ENCODE peak calls at places on chromosome 9, in ten cellular contexts. H, C, V, L, O, E, D, W, A and Z are unnamed samples.

GRCh38 chr9:13934411-13934810 is 379.5 kb downstream of the NFIB start:
- DNase-seq in H (no peak), C (no peak), V (no peak), L (no peak), O (no peak), E (no peak), D (no peak), W (no peak), A (no peak), Z (no peak)

GRCh38 chr9:138066049-138066448 is 188.5 kb downstream of the CACNA1B start:
- DNase-seq in H (no peak), C (no peak), V (no peak), L (peak; percentile 29), O (no peak), E (no peak), D (no peak), W (no peak), A (no peak), Z (no peak)

GRCh38 chr9:107227696-107228258 is 55.3 kb upstream of the RAD23B start:
- DNase-seq in H (no peak), C (no peak), V (no peak), L (no peak), O (no peak), E (no peak), D (no peak), W (peak; percentile 47), A (no peak), Z (no peak)

GRCh38 chr9:89808076-89808701 is 203.4 kb downstream of the GADD45G start:
- DNase-seq in H (no peak), C (no peak), V (no peak), L (no peak), O (no peak), E (no peak), D (no peak), W (no peak), A (peak; percentile 28), Z (no peak)

GRCh38 chr9:92609142-92609500 is 60.8 kb downstream of the IPPK start:
- DNase-seq in H (peak; percentile 30), C (no peak), V (no peak), L (no peak), O (no peak), E (no peak), D (no peak), W (no peak), A (no peak), Z (no peak)

GRCh38 chr9:119004618-119004990 is 364.6 kb downstream of the BRINP1 start:
- DNase-seq in H (peak; percentile 43), C (peak; percentile 5), V (no peak), L (no peak), O (peak; percentile 66), E (peak; percentile 12), D (no peak), W (peak; percentile 6), A (peak; percentile 40), Z (no peak)

GRCh38 chr9:35071814-35072460 is 488 bp downstream of the VCP start:
- DNase-seq in H (peak; percentile 56), C (peak; percentile 89), V (peak; percentile 85), L (peak; percentile 95), O (peak; percentile 91), E (peak; percentile 85), D (peak; percentile 93), W (peak; percentile 84), A (peak; percentile 79), Z (peak; percentile 90)

GRCh38 chr9:132806723-132807421 is 71.2 kb downstream of the AK8 start:
- DNase-seq in H (no peak), C (peak; percentile 41), V (no peak), L (no peak), O (no peak), E (no peak), D (no peak), W (no peak), A (no peak), Z (no peak)

GRCh38 chr9:102911185-102911584 is 83.9 kb upstream of the CYLC2 start:
- DNase-seq in H (no peak), C (no peak), V (no peak), L (no peak), O (no peak), E (no peak), D (no peak), W (no peak), A (no peak), Z (no peak)

GRCh38 chr9:21579209-21579608 is 97.1 kb upstream of the IFNE start:
- DNase-seq in H (no peak), C (no peak), V (no peak), L (no peak), O (no peak), E (no peak), D (no peak), W (peak; percentile 10), A (no peak), Z (no peak)

GRCh38 chr9:117169089-117169488 is 245.8 kb downstream of the ASTN2 start:
- DNase-seq in H (no peak), C (no peak), V (no peak), L (no peak), O (no peak), E (no peak), D (no peak), W (no peak), A (no peak), Z (no peak)

GRCh38 chr9:16671591-16672137 is 198.8 kb downstream of the BNC2 start:
- DNase-seq in H (no peak), C (peak; percentile 84), V (no peak), L (no peak), O (no peak), E (no peak), D (no peak), W (peak; percentile 83), A (no peak), Z (no peak)

DNA sequence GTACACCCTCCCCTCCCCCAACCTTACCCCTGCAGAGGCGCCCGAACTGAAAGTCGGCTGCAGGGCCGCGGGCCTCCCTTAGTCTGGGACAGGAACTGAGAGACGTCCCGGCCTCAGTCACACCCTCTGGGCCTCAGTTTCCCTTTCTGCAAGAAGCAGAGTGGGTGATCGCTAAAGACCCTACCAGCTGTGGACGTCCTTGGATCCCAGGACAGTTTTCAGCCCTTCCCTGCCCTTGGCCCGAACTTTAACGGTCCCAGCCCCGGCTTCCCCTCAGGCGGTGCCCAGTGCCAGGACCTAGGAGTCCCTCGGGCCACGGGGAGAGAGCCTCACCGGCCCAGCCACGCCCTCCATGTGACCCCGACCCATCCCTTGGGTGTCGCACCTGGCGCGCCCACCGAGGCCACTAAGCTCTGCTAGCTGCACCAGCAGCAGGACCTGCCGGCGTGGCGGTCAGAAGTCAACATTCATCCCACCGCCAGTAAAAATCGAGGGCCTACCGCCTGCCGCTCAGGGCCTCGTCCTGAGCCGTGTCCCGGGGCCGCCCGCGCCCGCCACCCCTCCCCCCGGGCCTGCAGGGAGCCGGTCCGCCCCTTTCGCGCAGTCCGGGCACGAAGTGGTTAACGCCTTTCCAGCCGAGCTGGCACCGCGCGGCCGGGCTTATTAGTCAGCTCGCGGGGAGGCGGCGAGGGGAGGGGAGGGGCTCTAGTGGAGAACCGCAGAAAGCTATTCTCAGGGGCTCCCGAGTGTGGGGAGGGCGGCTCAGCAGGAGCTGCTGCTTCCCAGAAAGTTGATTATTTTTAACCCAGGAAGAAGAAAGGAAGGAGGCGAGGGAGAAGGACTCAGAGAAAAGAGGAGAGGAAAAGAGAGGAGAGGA is 124.5 kb downstream of the C9orf50 start:
- DNase-seq in H (peak; percentile 95), C (peak; percentile 90), V (no peak), L (peak; percentile 97), O (peak; percentile 97), E (peak; percentile 81), D (peak; percentile 86), W (peak; percentile 91), A (peak; percentile 98), Z (peak; percentile 76)
- TF ChIP-seq CTCF in H (no peak), C (no peak), V (no peak), L (no peak), O (no peak), E (no peak), D (no peak), W (no peak), A (no peak), Z (no peak)

GRCh38 chr9:81682797-81683196 is 6.5 kb downstream of the TLE1 start:
- DNase-seq in H (no peak), C (peak; percentile 11), V (no peak), L (no peak), O (no peak), E (no peak), D (no peak), W (no peak), A (no peak), Z (no peak)
- TF ChIP-seq CTCF in H (no peak), C (no peak), V (no peak), L (no peak), O (no peak), E (no peak), D (no peak), W (no peak), A (no peak), Z (no peak)

GRCh38 chr9:130638278-130639118 is 25.9 kb upstream of the PRDM12 start:
- DNase-seq in H (no peak), C (no peak), V (no peak), L (peak; percentile 51), O (peak; percentile 19), E (no peak), D (no peak), W (no peak), A (no peak), Z (no peak)

GRCh38 chr9:130642926-130643325 is 21.5 kb upstream of the PRDM12 start:
- DNase-seq in H (no peak), C (no peak), V (no peak), L (no peak), O (peak; percentile 15), E (no peak), D (no peak), W (no peak), A (no peak), Z (no peak)

GRCh38 chr9:130639866-130640555 is 24.4 kb upstream of the PRDM12 start:
- DNase-seq in H (no peak), C (no peak), V (no peak), L (peak; percentile 60), O (peak; percentile 35), E (no peak), D (no peak), W (no peak), A (no peak), Z (no peak)

GRCh38 chr9:130639119-130639485 is 25.3 kb upstream of the PRDM12 start:
- DNase-seq in H (no peak), C (no peak), V (no peak), L (peak; percentile 49), O (peak; percentile 25), E (no peak), D (no peak), W (no peak), A (no peak), Z (no peak)

DNA sequence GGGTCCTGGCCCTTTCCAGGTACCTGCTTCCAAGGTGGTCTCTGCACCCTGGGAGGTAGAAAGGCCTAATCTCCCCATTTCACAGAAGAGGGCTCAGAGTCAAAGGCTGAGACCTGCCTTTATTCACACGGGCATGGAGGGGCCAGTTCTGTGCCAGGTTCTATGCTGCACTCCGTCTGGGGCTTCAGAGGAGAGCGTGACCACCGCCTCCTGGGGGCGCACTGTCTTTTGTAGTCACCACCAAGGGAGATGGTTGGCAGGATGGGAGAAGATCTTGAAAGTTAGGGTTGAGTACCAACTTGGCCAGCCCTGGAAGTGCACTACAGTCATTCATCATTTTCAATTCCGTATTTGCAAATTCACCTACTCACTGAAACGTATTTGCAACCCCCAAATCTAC is 23.7 kb upstream of the PRDM12 start:
- DNase-seq in H (no peak), C (no peak), V (no peak), L (no peak), O (peak; percentile 23), E (no peak), D (no peak), W (no peak), A (no peak), Z (no peak)
- TF ChIP-seq CTCF in H (no peak), C (no peak), V (no peak), L (no peak), O (no peak), E (peak; percentile 36), D (no peak), W (no peak), A (no peak), Z (no peak)

GRCh38 chr9:12818431-12819000 is 43.7 kb downstream of the LURAP1L start:
- DNase-seq in H (no peak), C (no peak), V (no peak), L (no peak), O (no peak), E (no peak), D (no peak), W (peak; percentile 34), A (no peak), Z (no peak)
- TF ChIP-seq CTCF in H (no peak), C (no peak), V (peak; percentile 2), L (no peak), O (no peak), E (no peak), D (no peak), W (no peak), A (no peak), Z (no peak)